ENCODE peak calls at places on chromosomes 12 and 14, in four cellular contexts. One of them, this sample, is unnamed.

GRCh38 chr14:39320318-39320717 is 86.6 kb downstream of the MIA2 start:
- DNase-seq in HCT116: no peak
- DNase-seq in aorta: no peak
- DNase-seq in fibroblast of mammary gland: no peak
- DNase-seq in this sample: no peak

GRCh38 chr14:21057803-21058675 is at the start of gene RNASE8:
- DNase-seq in HCT116: no peak
- DNase-seq in aorta: no peak
- DNase-seq in fibroblast of mammary gland: peak; percentile 55
- DNase-seq in this sample: no peak

GRCh38 chr12:53065470-53065869 is 13.7 kb downstream of the SPRYD3 start:
- DNase-seq in HCT116: no peak
- DNase-seq in aorta: peak; percentile 77
- DNase-seq in fibroblast of mammary gland: no peak
- DNase-seq in this sample: no peak

GRCh38 chr12:50174971-50175715 is 8.0 kb upstream of the CERS5 start:
- DNase-seq in HCT116: peak; percentile 58
- DNase-seq in aorta: no peak
- DNase-seq in fibroblast of mammary gland: peak; percentile 84
- DNase-seq in this sample: peak; percentile 91

GRCh38 chr14:90807060-90807459 is 9.2 kb downstream of the TTC7B start:
- DNase-seq in HCT116: no peak
- DNase-seq in aorta: no peak
- DNase-seq in fibroblast of mammary gland: no peak
- DNase-seq in this sample: no peak

GRCh38 chr14:41280745-41281144 is 325.9 kb upstream of the LRFN5 start:
- DNase-seq in HCT116: no peak
- DNase-seq in aorta: no peak
- DNase-seq in fibroblast of mammary gland: peak; percentile 55
- DNase-seq in this sample: no peak

GRCh38 chr14:105411017-105411941 is 8.3 kb upstream of the MTA1 start:
- DNase-seq in HCT116: no peak
- DNase-seq in aorta: no peak
- DNase-seq in fibroblast of mammary gland: peak; percentile 17
- DNase-seq in this sample: no peak

GRCh38 chr12:39605996-39606395 is 13.6 kb downstream of the ABCD2 start:
- DNase-seq in HCT116: peak; percentile 59
- DNase-seq in aorta: no peak
- DNase-seq in fibroblast of mammary gland: peak; percentile 38
- DNase-seq in this sample: no peak

DNA sequence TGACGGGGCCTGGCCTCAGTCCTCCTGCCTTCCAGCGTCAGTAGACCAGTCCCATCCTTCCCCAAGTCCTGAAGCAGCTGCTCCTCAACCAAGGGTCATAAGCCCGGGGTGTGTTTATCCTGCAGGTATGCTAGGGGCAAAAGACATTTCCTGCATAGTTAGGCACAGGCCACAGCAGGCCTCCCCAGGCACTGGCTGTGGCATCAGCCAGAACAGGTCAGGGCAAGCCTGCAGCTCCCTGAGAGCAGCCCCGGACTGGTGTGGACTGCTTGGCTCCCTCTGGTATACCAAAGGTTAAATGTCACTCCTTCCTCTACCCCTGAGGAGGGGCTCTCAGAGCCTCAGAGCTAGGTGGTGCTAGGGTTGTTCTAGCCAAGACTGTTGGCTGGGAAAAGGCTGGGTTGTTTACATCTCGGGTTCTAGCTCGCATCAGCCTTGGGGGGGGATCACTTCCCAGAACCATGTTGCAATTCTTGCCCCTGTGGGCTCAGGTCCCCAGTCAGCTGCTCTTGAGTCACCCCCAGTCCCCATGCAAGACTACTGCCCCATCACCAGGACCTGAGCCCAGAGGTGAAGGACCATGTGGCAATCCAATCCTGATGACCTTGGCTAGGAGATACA is 2.9 kb downstream of the MMP14 start:
- DNase-seq in HCT116: no peak
- DNase-seq in aorta: peak; percentile 56
- DNase-seq in fibroblast of mammary gland: peak; percentile 86
- DNase-seq in this sample: no peak
- H3K4me3 ChIP-seq in HCT116: no peak overlapping the region
- H3K4me3 ChIP-seq in aorta: peak overlapping the region; percentile 5
- H3K4me3 ChIP-seq in fibroblast of mammary gland: peak overlapping the region; percentile 95
- H3K4me3 ChIP-seq in this sample: no peak overlapping the region

GRCh38 chr12:96399919-96400630 is at the start of gene CDK17:
- DNase-seq in HCT116: peak; percentile 50
- DNase-seq in aorta: peak; percentile 94
- DNase-seq in fibroblast of mammary gland: peak; percentile 80
- DNase-seq in this sample: peak; percentile 76

GRCh38 chr12:96398422-96399080 is 1.7 kb downstream of the CDK17 start:
- DNase-seq in HCT116: no peak
- DNase-seq in aorta: no peak
- DNase-seq in fibroblast of mammary gland: peak; percentile 49
- DNase-seq in this sample: peak; percentile 15

GRCh38 chr12:96400631-96401060 is 407 bp upstream of the CDK17 start:
- DNase-seq in HCT116: no peak
- DNase-seq in aorta: no peak
- DNase-seq in fibroblast of mammary gland: peak; percentile 44
- DNase-seq in this sample: peak; percentile 57

GRCh38 chr12:96397756-96398421 is 2.4 kb downstream of the CDK17 start:
- DNase-seq in HCT116: no peak
- DNase-seq in aorta: no peak
- DNase-seq in fibroblast of mammary gland: no peak
- DNase-seq in this sample: no peak

GRCh38 chr12:96399081-96399918 is 939 bp downstream of the CDK17 start:
- DNase-seq in HCT116: no peak
- DNase-seq in aorta: peak; percentile 92
- DNase-seq in fibroblast of mammary gland: peak; percentile 75
- DNase-seq in this sample: peak; percentile 46
- H3K4me3 ChIP-seq in HCT116: peak overlapping the region; percentile 70
- H3K4me3 ChIP-seq in aorta: peak overlapping the region; percentile 95
- H3K4me3 ChIP-seq in fibroblast of mammary gland: peak overlapping the region; percentile 98
- H3K4me3 ChIP-seq in this sample: peak overlapping the region; percentile 96

GRCh38 chr14:102645746-102646440 is 53.4 kb downstream of the RCOR1 start:
- DNase-seq in HCT116: no peak
- DNase-seq in aorta: no peak
- DNase-seq in fibroblast of mammary gland: peak; percentile 26
- DNase-seq in this sample: no peak
- H3K4me3 ChIP-seq in HCT116: no peak overlapping the region
- H3K4me3 ChIP-seq in aorta: no peak overlapping the region
- H3K4me3 ChIP-seq in fibroblast of mammary gland: no peak overlapping the region
- H3K4me3 ChIP-seq in this sample: no peak overlapping the region

GRCh38 chr12:132580701-132581292 is 29.6 kb downstream of the LRCOL1 start:
- DNase-seq in HCT116: no peak
- DNase-seq in aorta: no peak
- DNase-seq in fibroblast of mammary gland: no peak
- DNase-seq in this sample: no peak

GRCh38 chr12:132582582-132583279 is 27.7 kb downstream of the LRCOL1 start:
- DNase-seq in HCT116: no peak
- DNase-seq in aorta: no peak
- DNase-seq in fibroblast of mammary gland: no peak
- DNase-seq in this sample: no peak

GRCh38 chr12:132581348-132582057 is 28.9 kb downstream of the LRCOL1 start:
- DNase-seq in HCT116: no peak
- DNase-seq in aorta: no peak
- DNase-seq in fibroblast of mammary gland: no peak
- DNase-seq in this sample: no peak

GRCh38 chr12:132583311-132583710 is 27.1 kb downstream of the LRCOL1 start:
- DNase-seq in HCT116: no peak
- DNase-seq in aorta: no peak
- DNase-seq in fibroblast of mammary gland: no peak
- DNase-seq in this sample: no peak

DNA sequence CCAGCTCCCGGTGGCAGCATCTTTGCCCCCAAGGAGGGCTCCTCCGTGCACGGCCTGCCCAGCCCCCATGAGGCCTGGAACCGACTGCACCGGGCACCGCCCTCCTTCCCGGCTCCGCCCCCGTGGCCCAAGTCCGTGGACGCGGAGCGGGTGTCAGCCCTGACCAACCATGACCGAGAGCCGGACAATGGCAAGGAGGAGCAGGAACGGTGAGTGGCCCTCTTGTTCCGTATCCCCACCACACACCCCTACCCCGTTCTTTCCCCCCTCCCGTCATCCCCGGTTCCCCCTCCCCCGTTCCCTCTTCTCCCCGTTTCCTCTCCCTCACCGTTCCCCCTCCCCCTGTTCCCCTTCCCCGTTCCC is 28.3 kb downstream of the LRCOL1 start:
- DNase-seq in HCT116: no peak
- DNase-seq in aorta: no peak
- DNase-seq in fibroblast of mammary gland: no peak
- DNase-seq in this sample: no peak
- H3K4me3 ChIP-seq in HCT116: no peak overlapping the region
- H3K4me3 ChIP-seq in aorta: no peak overlapping the region
- H3K4me3 ChIP-seq in fibroblast of mammary gland: no peak overlapping the region
- H3K4me3 ChIP-seq in this sample: no peak overlapping the region

GRCh38 chr12:104463371-104463770 is 6.6 kb downstream of the CHST11 start:
- DNase-seq in HCT116: no peak
- DNase-seq in aorta: no peak
- DNase-seq in fibroblast of mammary gland: no peak
- DNase-seq in this sample: no peak
- H3K4me3 ChIP-seq in HCT116: no peak overlapping the region
- H3K4me3 ChIP-seq in aorta: no peak overlapping the region
- H3K4me3 ChIP-seq in fibroblast of mammary gland: no peak overlapping the region
- H3K4me3 ChIP-seq in this sample: no peak overlapping the region

DNA sequence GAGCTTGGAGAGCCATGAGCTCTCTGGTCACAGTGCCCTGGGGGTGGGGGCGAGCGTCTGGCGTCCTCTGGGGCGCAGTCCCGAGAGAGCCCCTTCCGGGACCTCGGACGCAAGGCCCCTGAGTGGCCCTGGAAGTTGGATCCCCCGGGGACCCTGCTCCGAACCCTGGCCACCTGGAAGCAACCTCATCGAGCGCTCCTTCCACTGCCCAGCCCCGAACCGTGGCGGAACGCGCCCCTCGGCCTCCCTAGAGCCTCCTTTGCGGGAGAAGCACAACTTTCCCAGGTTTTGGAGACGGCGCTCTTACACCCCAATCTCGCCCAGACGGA is 1.2 kb downstream of the NOS1 start:
- DNase-seq in HCT116: no peak
- DNase-seq in aorta: no peak
- DNase-seq in fibroblast of mammary gland: no peak
- DNase-seq in this sample: no peak
- H3K4me3 ChIP-seq in HCT116: no peak overlapping the region
- H3K4me3 ChIP-seq in aorta: no peak overlapping the region
- H3K4me3 ChIP-seq in fibroblast of mammary gland: no peak overlapping the region
- H3K4me3 ChIP-seq in this sample: no peak overlapping the region

DNA sequence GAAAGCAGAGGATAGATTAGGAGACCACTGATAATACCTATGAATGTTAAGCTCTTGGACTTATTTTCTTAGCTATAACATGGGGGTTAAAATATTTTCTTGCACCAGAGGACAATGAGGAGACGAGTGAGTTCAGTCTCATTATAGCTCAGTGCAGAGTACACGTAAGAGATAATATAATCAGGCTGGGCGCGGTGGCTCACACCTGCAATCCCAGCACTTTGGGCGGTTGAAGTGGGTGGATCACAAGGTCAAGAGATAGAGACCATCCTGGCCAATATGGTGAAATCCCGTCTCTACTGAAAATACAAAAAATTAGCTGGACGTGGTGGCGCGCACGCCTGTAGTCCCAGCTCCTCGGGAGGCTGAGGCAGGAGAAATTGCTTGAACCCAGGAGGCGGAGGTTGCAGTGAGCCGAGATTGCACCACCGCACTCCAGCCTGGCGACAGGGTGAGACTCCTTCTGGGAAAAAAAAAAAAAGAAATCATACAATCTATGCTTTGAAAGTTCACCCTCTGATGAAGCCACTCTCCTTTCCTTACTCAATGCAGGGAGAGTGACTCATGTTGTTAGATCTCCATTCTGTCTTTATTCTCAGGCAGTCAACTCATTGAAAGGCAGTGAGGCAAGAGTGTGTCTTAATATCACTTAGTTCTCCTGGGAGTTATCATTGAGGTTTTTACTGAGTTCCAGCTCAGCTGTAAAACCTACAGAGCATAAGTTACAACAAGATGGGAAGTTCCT is 134.2 kb downstream of the SYNE2 start:
- DNase-seq in HCT116: no peak
- DNase-seq in aorta: no peak
- DNase-seq in fibroblast of mammary gland: peak; percentile 91
- DNase-seq in this sample: no peak
- H3K4me3 ChIP-seq in HCT116: no peak overlapping the region
- H3K4me3 ChIP-seq in aorta: no peak overlapping the region
- H3K4me3 ChIP-seq in fibroblast of mammary gland: no peak overlapping the region
- H3K4me3 ChIP-seq in this sample: no peak overlapping the region

DNA sequence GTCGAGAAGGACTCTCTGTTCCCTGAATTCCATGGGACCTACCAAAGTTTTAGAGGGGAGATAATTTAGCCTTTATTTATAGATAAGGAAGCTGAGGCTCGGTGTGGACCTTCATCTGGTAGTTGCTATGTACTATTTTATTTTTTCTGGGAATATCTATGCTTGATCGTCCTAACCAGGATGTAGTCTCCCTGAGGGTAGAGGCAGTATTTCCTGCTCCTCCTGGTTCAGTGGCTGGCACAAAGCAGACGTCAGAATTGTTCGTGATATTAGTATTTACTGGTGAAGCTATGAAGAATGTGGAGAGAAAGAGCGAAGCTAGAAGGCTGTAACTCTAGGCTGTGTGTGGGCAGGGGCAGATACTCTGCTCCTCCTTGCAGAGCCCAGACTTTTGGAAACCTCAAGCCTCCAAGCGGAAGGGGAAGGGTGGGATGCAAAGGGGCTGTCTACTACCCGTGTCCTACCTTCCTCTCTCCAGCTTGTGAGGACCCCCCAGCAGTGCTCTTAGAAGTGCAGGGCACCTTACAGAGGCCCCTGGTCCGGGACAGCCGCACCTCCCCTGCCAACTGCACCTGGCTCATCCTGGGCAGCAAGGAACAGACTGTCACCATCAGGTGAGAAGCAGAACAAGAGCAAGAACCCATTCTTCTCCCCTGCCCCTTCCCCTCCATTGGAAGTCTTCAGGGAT is 1.4 kb downstream of the LRP10 start:
- DNase-seq in HCT116: no peak
- DNase-seq in aorta: peak; percentile 55
- DNase-seq in fibroblast of mammary gland: peak; percentile 21
- DNase-seq in this sample: no peak
- H3K4me3 ChIP-seq in HCT116: peak overlapping the region; percentile 71
- H3K4me3 ChIP-seq in aorta: peak overlapping the region; percentile 79
- H3K4me3 ChIP-seq in fibroblast of mammary gland: peak overlapping the region; percentile 79
- H3K4me3 ChIP-seq in this sample: peak overlapping the region; percentile 71

GRCh38 chr12:162467-163307 is 51.3 kb downstream of the SLC6A12 start:
- DNase-seq in HCT116: no peak
- DNase-seq in aorta: no peak
- DNase-seq in fibroblast of mammary gland: no peak
- DNase-seq in this sample: peak; percentile 19
- H3K4me3 ChIP-seq in HCT116: no peak overlapping the region
- H3K4me3 ChIP-seq in aorta: no peak overlapping the region
- H3K4me3 ChIP-seq in fibroblast of mammary gland: no peak overlapping the region
- H3K4me3 ChIP-seq in this sample: no peak overlapping the region

GRCh38 chr12:113949321-113950305 is 16.5 kb downstream of the RBM19 start:
- DNase-seq in HCT116: no peak
- DNase-seq in aorta: no peak
- DNase-seq in fibroblast of mammary gland: no peak
- DNase-seq in this sample: no peak
- H3K4me3 ChIP-seq in HCT116: no peak overlapping the region
- H3K4me3 ChIP-seq in aorta: no peak overlapping the region
- H3K4me3 ChIP-seq in fibroblast of mammary gland: no peak overlapping the region
- H3K4me3 ChIP-seq in this sample: no peak overlapping the region